ENCODE peak calls at places on chromosomes 7 and 10, in seven cellular contexts. U is astrocyte, A is WERI-Rb-1, X is cardiac muscle cell, O is endodermal cell, Q is GM23338, R is lower lobe of right lung. N is an unnamed sample.

GRCh38 chr7:94547128-94547527 is 37.5 kb downstream of the CASD1 start:
- DNase-seq in U (no peak), A (no peak), X (no peak), O (no peak), Q (no peak), R (no peak), N (no peak)

GRCh38 chr7:135811513-135811912 is 62.9 kb upstream of the FAM180A start:
- DNase-seq in U (no peak), A (no peak), X (no peak), O (no peak), Q (no peak), R (no peak), N (no peak)

GRCh38 chr10:121043124-121043849 is 192.1 kb downstream of the WDR11 start:
- DNase-seq in U (no peak), A (no peak), X (peak), O (no peak), Q (no peak), R (no peak), N (no peak)

GRCh38 chr10:87092356-87092860 is 2.2 kb downstream of the GLUD1 start:
- DNase-seq in U (peak), A (no peak), X (peak), O (no peak), Q (peak), R (no peak), N (no peak)

GRCh38 chr10:29007748-29008610 is 280.9 kb upstream of the LYZL1 start:
- DNase-seq in U (peak), A (no peak), X (peak), O (no peak), Q (no peak), R (no peak), N (no peak)

GRCh38 chr10:124354411-124355382 is 64.0 kb downstream of the OAT start:
- DNase-seq in U (peak), A (peak), X (peak), O (peak), Q (peak), R (peak), N (no peak)

GRCh38 chr7:29853072-29853471 is 46.8 kb downstream of the WIPF3 start:
- DNase-seq in U (no peak), A (no peak), X (no peak), O (no peak), Q (no peak), R (no peak), N (no peak)

GRCh38 chr10:29784175-29784773 is 149.5 kb upstream of the SVIL start:
- DNase-seq in U (peak), A (no peak), X (peak), O (peak), Q (peak), R (no peak), N (no peak)

GRCh38 chr7:38179719-38180333 is 1.8 kb downstream of the STARD3NL start:
- DNase-seq in U (no peak), A (no peak), X (no peak), O (no peak), Q (no peak), R (no peak), N (no peak)

GRCh38 chr7:128056901-128057300 is 25.7 kb upstream of the LRRC4 start:
- DNase-seq in U (peak), A (no peak), X (peak), O (no peak), Q (no peak), R (no peak), N (no peak)

GRCh38 chr10:116882631-116883030 is 33.3 kb downstream of the ENO4 start:
- DNase-seq in U (no peak), A (no peak), X (no peak), O (no peak), Q (no peak), R (no peak), N (no peak)

GRCh38 chr7:69823151-69823744 is 225.0 kb downstream of the AUTS2 start:
- DNase-seq in U (no peak), A (no peak), X (no peak), O (no peak), Q (no peak), R (no peak), N (no peak)

GRCh38 chr10:120948889-120949382 is 97.8 kb downstream of the WDR11 start:
- DNase-seq in U (peak), A (peak), X (peak), O (peak), Q (peak), R (peak), N (peak)

GRCh38 chr10:119331031-119331430 is 123.7 kb downstream of the GRK5 start:
- DNase-seq in U (no peak), A (no peak), X (no peak), O (no peak), Q (no peak), R (no peak), N (no peak)

GRCh38 chr7:112869111-112869774 is 79.0 kb upstream of the TMEM168 start:
- DNase-seq in U (no peak), A (peak), X (peak), O (peak), Q (peak), R (no peak), N (no peak)

GRCh38 chr7:680411-681127 is 45.9 kb upstream of the DNAAF5 start:
- DNase-seq in U (no peak), A (no peak), X (no peak), O (peak), Q (no peak), R (no peak), N (no peak)

GRCh38 chr10:42367532-42368230 is 270.7 kb downstream of the ZNF33B start:
- DNase-seq in U (peak), A (peak), X (peak), O (no peak), Q (peak), R (peak), N (peak)

GRCh38 chr7:20532841-20533240 is 82.6 kb upstream of the ABCB5 start:
- DNase-seq in U (peak), A (no peak), X (peak), O (no peak), Q (no peak), R (no peak), N (no peak)

GRCh38 chr7:97005764-97006145 is 402 bp downstream of the DLX6 start:
- DNase-seq in U (no peak), A (no peak), X (no peak), O (no peak), Q (no peak), R (no peak), N (no peak)

GRCh38 chr7:88217675-88218427 is 2.0 kb downstream of the SRI start:
- DNase-seq in U (peak), A (no peak), X (no peak), O (no peak), Q (peak), R (no peak), N (no peak)

GRCh38 chr10:118002581-118002980 is 44.2 kb downstream of the RAB11FIP2 start:
- DNase-seq in U (no peak), A (no peak), X (peak), O (no peak), Q (no peak), R (no peak), N (no peak)

GRCh38 chr7:155483245-155483644 is 25.3 kb downstream of the EN2 start:
- DNase-seq in U (no peak), A (no peak), X (no peak), O (no peak), Q (no peak), R (no peak), N (no peak)

GRCh38 chr7:124192885-124193284 is 160.0 kb upstream of the TMEM229A start:
- DNase-seq in U (no peak), A (no peak), X (no peak), O (no peak), Q (no peak), R (no peak), N (no peak)

GRCh38 chr7:158450476-158451124 is 137.0 kb downstream of the PTPRN2 start:
- DNase-seq in U (no peak), A (no peak), X (no peak), O (peak), Q (peak), R (no peak), N (no peak)

GRCh38 chr10:28326516-28327493 is 23.9 kb upstream of the MPP7 start:
- DNase-seq in U (peak), A (peak), X (peak), O (peak), Q (peak), R (peak), N (no peak)

GRCh38 chr10:21687197-21687993 is 153.4 kb downstream of the MLLT10 start:
- DNase-seq in U (peak), A (no peak), X (peak), O (no peak), Q (no peak), R (no peak), N (no peak)

GRCh38 chr10:111335826-111336225 is 259.0 kb downstream of the ADRA2A start:
- DNase-seq in U (no peak), A (no peak), X (no peak), O (no peak), Q (no peak), R (no peak), N (no peak)

GRCh38 chr10:46545861-46546590 is 10.4 kb downstream of the GPRIN2 start:
- DNase-seq in U (no peak), A (peak), X (no peak), O (peak), Q (no peak), R (peak), N (peak)

GRCh38 chr10:43867667-43868361 is 219.1 kb upstream of the ZNF32 start:
- DNase-seq in U (peak), A (no peak), X (peak), O (peak), Q (no peak), R (no peak), N (no peak)

GRCh38 chr7:73329861-73330581 is 2.1 kb downstream of the FKBP6 start:
- DNase-seq in U (no peak), A (no peak), X (peak), O (no peak), Q (no peak), R (no peak), N (no peak)

GRCh38 chr10:86261933-86262665 is 104.5 kb downstream of the GRID1 start:
- DNase-seq in U (no peak), A (peak), X (no peak), O (peak), Q (peak), R (no peak), N (peak)

GRCh38 chr7:155412416-155413253 is 45.3 kb upstream of the EN2 start:
- DNase-seq in U (no peak), A (peak), X (peak), O (peak), Q (peak), R (peak), N (peak)

GRCh38 chr7:158587425-158588084 is at the start of gene PTPRN2:
- DNase-seq in U (peak), A (peak), X (peak), O (peak), Q (peak), R (peak), N (peak)

GRCh38 chr10:78953124-78954008 is 115.4 kb upstream of the ZMIZ1 start:
- DNase-seq in U (peak), A (no peak), X (peak), O (no peak), Q (no peak), R (no peak), N (no peak)

GRCh38 chr7:26858229-26858568 is 6.2 kb downstream of the SKAP2 start:
- DNase-seq in U (no peak), A (no peak), X (no peak), O (no peak), Q (peak), R (no peak), N (no peak)

GRCh38 chr7:26858735-26859134 is 5.7 kb downstream of the SKAP2 start:
- DNase-seq in U (no peak), A (no peak), X (no peak), O (peak), Q (peak), R (no peak), N (no peak)

GRCh38 chr7:26859720-26860119 is 4.7 kb downstream of the SKAP2 start:
- DNase-seq in U (no peak), A (no peak), X (no peak), O (no peak), Q (no peak), R (no peak), N (no peak)

GRCh38 chr7:26861050-26861449 is 3.3 kb downstream of the SKAP2 start:
- DNase-seq in U (no peak), A (no peak), X (no peak), O (no peak), Q (no peak), R (no peak), N (no peak)

GRCh38 chr7:26860361-26860760 is 4.0 kb downstream of the SKAP2 start:
- DNase-seq in U (no peak), A (peak), X (no peak), O (no peak), Q (peak), R (no peak), N (no peak)
- TF ChIP-seq CTCF in U (no peak), A (peak), X (no peak), O (peak), Q (peak), R (no peak), N (no peak)

GRCh38 chr10:128050937-128051336 is 75.3 kb downstream of the MKI67 start:
- DNase-seq in U (no peak), A (no peak), X (peak), O (no peak), Q (no peak), R (no peak), N (no peak)

GRCh38 chr10:128050117-128050516 is 76.1 kb downstream of the MKI67 start:
- DNase-seq in U (no peak), A (no peak), X (no peak), O (no peak), Q (no peak), R (no peak), N (no peak)

GRCh38 chr10:128047991-128048826 is 78.0 kb downstream of the MKI67 start:
- DNase-seq in U (peak), A (no peak), X (peak), O (no peak), Q (no peak), R (no peak), N (no peak)

GRCh38 chr10:128047337-128047736 is 78.9 kb downstream of the MKI67 start:
- DNase-seq in U (peak), A (no peak), X (peak), O (peak), Q (peak), R (peak), N (no peak)

DNA sequence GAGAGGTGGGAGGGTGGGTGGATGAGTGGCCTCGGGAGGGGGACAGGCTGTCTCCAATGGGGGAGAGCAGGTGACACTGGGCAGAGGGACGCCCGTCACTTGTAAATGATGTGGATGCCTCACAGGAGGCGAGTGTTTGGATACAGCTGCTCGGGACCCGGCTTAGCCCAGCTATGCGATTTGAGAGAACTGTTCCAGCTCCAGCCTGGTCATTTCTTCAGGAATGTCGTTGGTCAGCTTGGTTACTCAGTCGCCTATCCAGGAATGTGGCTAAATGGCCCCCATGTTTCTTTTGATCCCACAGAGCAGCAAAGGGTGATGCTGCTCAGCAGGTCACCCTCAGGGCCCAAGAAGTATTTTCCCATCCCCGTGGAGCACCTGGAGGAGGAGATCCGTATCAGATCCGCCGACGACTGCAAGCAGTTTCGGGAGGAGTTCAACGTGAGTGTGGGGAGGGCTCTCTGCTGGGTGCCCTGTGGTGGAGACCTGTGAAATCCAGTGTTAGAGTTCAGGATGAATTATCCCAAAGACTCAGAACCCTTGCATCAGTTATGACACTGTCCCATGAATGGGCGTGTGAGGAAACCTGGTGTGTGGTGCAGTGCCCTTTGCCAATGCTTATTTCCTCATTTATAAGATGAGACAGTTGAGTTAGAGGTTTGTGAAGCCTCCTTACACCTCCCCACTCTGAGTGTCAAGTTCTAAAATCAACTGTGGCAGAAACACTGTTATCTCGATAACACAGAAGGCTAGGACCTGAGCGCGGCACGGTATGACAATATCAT is 76.8 kb downstream of the MKI67 start:
- DNase-seq in U (no peak), A (no peak), X (no peak), O (no peak), Q (no peak), R (no peak), N (no peak)
- H3K4me3 ChIP-seq in U (no peak), A (no peak), X (no peak), O (no peak), Q (no peak), R (peak), N (no peak)

DNA sequence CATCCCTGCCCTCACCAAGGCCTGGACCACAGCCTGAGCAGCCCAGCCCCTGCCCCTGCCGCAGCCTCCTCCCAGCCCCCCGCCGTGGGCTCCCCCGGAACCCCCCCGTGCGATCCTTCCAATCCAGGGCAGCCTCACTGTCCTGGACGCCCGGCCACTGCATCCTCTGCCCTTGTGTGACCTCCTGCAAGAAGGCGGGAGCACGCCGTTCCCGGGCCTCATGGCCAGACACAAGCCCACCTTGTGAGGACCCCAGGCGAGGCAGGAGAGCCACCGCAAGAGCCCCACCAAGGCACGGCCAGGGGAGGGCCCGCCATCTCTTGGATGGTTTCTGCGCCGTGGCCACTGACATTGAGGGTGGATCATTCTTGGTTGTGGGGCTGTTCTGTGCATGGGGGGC is 7.8 kb upstream of the LFNG start:
- DNase-seq in U (no peak), A (peak), X (no peak), O (peak), Q (no peak), R (no peak), N (no peak)
- H3K27ac ChIP-seq in U (no peak), A (peak), X (no peak), O (no peak), Q (no peak), R (peak), N (no peak)

DNA sequence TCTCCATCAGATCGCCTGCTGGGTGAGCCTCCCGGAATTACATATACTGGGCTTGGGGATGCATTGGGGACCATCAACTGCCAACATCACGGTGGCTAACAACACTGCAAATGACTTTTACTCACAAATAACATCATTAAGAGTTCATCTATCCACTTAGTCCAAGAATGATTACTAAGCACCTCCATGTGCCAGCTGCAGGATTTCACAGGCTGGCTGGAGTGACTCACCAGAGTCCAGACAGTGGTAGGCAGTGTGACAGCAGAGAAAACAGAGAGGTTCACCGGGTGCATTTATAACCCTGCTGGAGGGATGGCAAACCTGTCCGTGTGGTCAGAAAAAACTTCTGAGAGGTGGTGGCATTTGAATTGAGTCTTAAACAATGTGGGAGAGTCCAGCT is 3.2 kb upstream of the IGFBP3 start:
- DNase-seq in U (peak), A (no peak), X (peak), O (no peak), Q (no peak), R (no peak), N (no peak)
- TF ChIP-seq CTCF in U (no peak), A (no peak), X (no peak), O (no peak), Q (no peak), R (no peak), N (no peak)

DNA sequence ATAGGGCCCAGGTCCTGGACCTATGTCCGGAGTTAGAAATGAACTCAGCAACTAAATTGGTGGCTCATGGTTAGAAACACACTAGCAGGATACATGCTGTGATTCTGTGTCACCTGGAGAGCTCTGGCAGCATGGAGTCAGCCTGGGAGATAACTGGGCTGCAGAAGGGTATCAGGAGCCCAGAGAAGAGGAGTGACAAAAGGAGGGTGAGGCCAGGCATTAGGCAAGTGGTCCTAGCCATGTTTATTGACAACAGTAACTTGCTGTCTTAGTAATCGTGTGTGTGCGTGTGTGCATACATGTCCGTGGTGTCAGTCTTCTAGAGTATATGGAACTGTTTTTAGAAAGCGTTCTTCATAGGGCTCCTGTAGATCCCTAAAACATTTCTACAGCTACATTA is 157.5 kb upstream of the PHYHIPL start:
- DNase-seq in U (no peak), A (no peak), X (no peak), O (no peak), Q (no peak), R (no peak), N (no peak)
- H3K4me3 ChIP-seq in U (no peak), A (no peak), X (no peak), O (no peak), Q (no peak), R (peak), N (peak)

GRCh38 chr10:100346765-100347567 is at the start of gene SCD:
- DNase-seq in U (peak), A (peak), X (peak), O (peak), Q (peak), R (peak), N (peak)
- H3K27ac ChIP-seq in U (peak), A (peak), X (peak), O (peak), Q (peak), R (peak), N (peak)

DNA sequence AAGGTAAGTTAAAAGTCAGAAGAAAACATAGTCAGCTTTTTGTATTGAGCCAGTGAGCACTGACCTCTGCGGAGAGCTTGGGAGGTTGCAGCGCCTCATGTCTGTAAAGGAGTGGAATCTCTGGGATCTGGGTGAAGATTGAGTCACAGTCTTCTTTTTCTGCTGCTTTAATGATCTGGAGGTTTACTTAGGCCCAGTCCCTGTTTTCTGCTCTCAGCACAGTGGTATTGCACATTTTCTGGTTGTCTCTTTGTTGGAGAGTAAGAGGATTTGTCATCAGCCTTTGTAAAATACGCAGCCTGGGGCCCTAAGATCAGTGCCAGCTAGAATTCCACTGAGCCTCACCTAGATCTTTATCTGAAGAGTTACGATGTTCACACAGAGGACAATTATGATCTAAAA is 58.3 kb upstream of the GJD4 start:
- DNase-seq in U (peak), A (no peak), X (peak), O (no peak), Q (peak), R (no peak), N (no peak)
- TF ChIP-seq CTCF in U (peak), A (peak), X (no peak), O (peak), Q (no peak), R (no peak), N (no peak)

GRCh38 chr10:60041489-60042133 is 135.3 kb upstream of the CCDC6 start:
- DNase-seq in U (no peak), A (no peak), X (peak), O (no peak), Q (no peak), R (no peak), N (no peak)
- H3K4me3 ChIP-seq in U (no peak), A (no peak), X (no peak), O (no peak), Q (no peak), R (no peak), N (no peak)